ENCODE peak calls at places on chromosomes 13 and 19, in four cellular contexts. One of them, this sample, is unnamed. For H3K4me1 and H3K27me3, the result is how much of the 10 kb centered on the place peaks cover.

GRCh38 chr19:39996218-39996810 is 546 bp upstream of the ZNF546 start:
- DNase-seq in tibial nerve: no peak
- DNase-seq in astrocyte: peak
- DNase-seq in testis: peak
- DNase-seq in this sample: no peak

GRCh38 chr19:31296741-31297390 is 52.4 kb downstream of the TSHZ3 start:
- DNase-seq in tibial nerve: no peak
- DNase-seq in astrocyte: no peak
- DNase-seq in testis: no peak
- DNase-seq in this sample: peak

GRCh38 chr19:10587839-10588150 is 683 bp upstream of the AP1M2 start:
- DNase-seq in tibial nerve: no peak
- DNase-seq in astrocyte: no peak
- DNase-seq in testis: no peak
- DNase-seq in this sample: no peak

GRCh38 chr13:37047032-37047431 is 12.5 kb downstream of the SUPT20H start:
- DNase-seq in astrocyte: no peak
- DNase-seq in tibial nerve: no peak
- DNase-seq in testis: no peak
- DNase-seq in this sample: no peak

GRCh38 chr19:38155453-38155852 is 68.6 kb downstream of the DPF1 start:
- DNase-seq in tibial nerve: no peak
- DNase-seq in testis: no peak
- DNase-seq in astrocyte: no peak
- DNase-seq in this sample: no peak

GRCh38 chr13:111317042-111317550 is 3.3 kb upstream of the TEX29 start:
- DNase-seq in tibial nerve: no peak
- DNase-seq in astrocyte: no peak
- DNase-seq in testis: no peak
- DNase-seq in this sample: no peak

GRCh38 chr19:55635856-55636440 is 4.9 kb upstream of the ZNF580 start:
- DNase-seq in astrocyte: no peak
- DNase-seq in testis: no peak
- DNase-seq in tibial nerve: no peak
- DNase-seq in this sample: no peak

GRCh38 chr13:64332048-64332447 is 2898.1 kb downstream of the PCDH9 start:
- DNase-seq in testis: no peak
- DNase-seq in astrocyte: peak
- DNase-seq in tibial nerve: no peak
- DNase-seq in this sample: no peak

GRCh38 chr19:48728882-48729645 is 9.5 kb upstream of the MAMSTR start:
- DNase-seq in tibial nerve: no peak
- DNase-seq in testis: no peak
- DNase-seq in astrocyte: no peak
- DNase-seq in this sample: no peak

GRCh38 chr19:9054768-9055167 is 32.1 kb upstream of the OR1M1 start:
- DNase-seq in astrocyte: no peak
- DNase-seq in tibial nerve: no peak
- DNase-seq in testis: peak
- DNase-seq in this sample: no peak

GRCh38 chr13:101262306-101262705 is 154.0 kb downstream of the NALCN start:
- DNase-seq in testis: no peak
- DNase-seq in astrocyte: no peak
- DNase-seq in tibial nerve: no peak
- DNase-seq in this sample: no peak

GRCh38 chr13:43364210-43365041 is 341.0 kb downstream of the DNAJC15 start:
- DNase-seq in testis: no peak
- DNase-seq in astrocyte: peak
- DNase-seq in tibial nerve: no peak
- DNase-seq in this sample: no peak

GRCh38 chr13:31908696-31909386 is 122.7 kb upstream of the FRY start:
- DNase-seq in astrocyte: no peak
- DNase-seq in testis: no peak
- DNase-seq in tibial nerve: no peak
- DNase-seq in this sample: no peak

GRCh38 chr19:45814166-45814780 is 835 bp downstream of the RSPH6A start:
- DNase-seq in astrocyte: no peak
- DNase-seq in tibial nerve: no peak
- DNase-seq in testis: no peak
- DNase-seq in this sample: no peak

GRCh38 chr19:10270616-10271394 is at the start of gene ICAM1:
- DNase-seq in astrocyte: peak
- DNase-seq in testis: peak
- DNase-seq in tibial nerve: peak
- DNase-seq in this sample: peak

GRCh38 chr13:43865892-43866291 is 13.6 kb downstream of the CCDC122 start:
- DNase-seq in tibial nerve: no peak
- DNase-seq in testis: no peak
- DNase-seq in astrocyte: peak
- DNase-seq in this sample: no peak

GRCh38 chr13:27040826-27041108 is 130.8 kb downstream of the USP12 start:
- DNase-seq in astrocyte: no peak
- DNase-seq in testis: no peak
- DNase-seq in tibial nerve: no peak
- DNase-seq in this sample: no peak

GRCh38 chr13:44605275-44605674 is 29.1 kb upstream of the TSC22D1 start:
- DNase-seq in testis: no peak
- DNase-seq in astrocyte: no peak
- DNase-seq in tibial nerve: no peak
- DNase-seq in this sample: no peak

GRCh38 chr19:40612831-40613668 is 11.9 kb downstream of the LTBP4 start:
- DNase-seq in testis: peak
- DNase-seq in astrocyte: no peak
- DNase-seq in tibial nerve: peak
- DNase-seq in this sample: peak

GRCh38 chr13:59269476-59269875 is 894.3 kb downstream of the DIAPH3 start:
- DNase-seq in testis: no peak
- DNase-seq in tibial nerve: no peak
- DNase-seq in astrocyte: peak
- DNase-seq in this sample: no peak

GRCh38 chr13:38135590-38135989 is 214.1 kb upstream of the UFM1 start:
- DNase-seq in tibial nerve: no peak
- DNase-seq in testis: no peak
- DNase-seq in astrocyte: no peak
- DNase-seq in this sample: no peak

GRCh38 chr13:77026255-77026782 is 640 bp downstream of the FBXL3 start:
- DNase-seq in tibial nerve: peak
- DNase-seq in testis: peak
- DNase-seq in astrocyte: no peak
- DNase-seq in this sample: peak

GRCh38 chr19:35641515-35642151 is at the start of gene ETV2:
- DNase-seq in astrocyte: no peak
- DNase-seq in tibial nerve: no peak
- DNase-seq in testis: peak
- DNase-seq in this sample: no peak

GRCh38 chr13:113151745-113152707 is 6.4 kb upstream of the PROZ start:
- DNase-seq in tibial nerve: no peak
- DNase-seq in astrocyte: peak
- DNase-seq in testis: no peak
- DNase-seq in this sample: no peak

GRCh38 chr13:31072041-31072440 is 89.7 kb downstream of the HSPH1 start:
- DNase-seq in testis: no peak
- DNase-seq in tibial nerve: no peak
- DNase-seq in astrocyte: peak
- DNase-seq in this sample: no peak

GRCh38 chr19:57466489-57466888 is 9.5 kb upstream of the VN1R1 start:
- DNase-seq in astrocyte: no peak
- DNase-seq in testis: no peak
- DNase-seq in tibial nerve: no peak
- DNase-seq in this sample: no peak

GRCh38 chr13:50189450-50189849 is 174.2 kb downstream of the KCNRG start:
- DNase-seq in astrocyte: no peak
- DNase-seq in testis: no peak
- DNase-seq in tibial nerve: no peak
- DNase-seq in this sample: no peak

GRCh38 chr19:21498651-21499050 is 6.8 kb upstream of the ZNF429 start:
- DNase-seq in astrocyte: peak
- DNase-seq in testis: no peak
- DNase-seq in tibial nerve: no peak
- DNase-seq in this sample: no peak

GRCh38 chr19:48770223-48770622 is 14.9 kb downstream of the FGF21 start:
- DNase-seq in testis: no peak
- DNase-seq in tibial nerve: no peak
- DNase-seq in astrocyte: peak
- DNase-seq in this sample: no peak

GRCh38 chr13:111531505-111531904 is 211.1 kb downstream of the TEX29 start:
- DNase-seq in astrocyte: no peak
- DNase-seq in tibial nerve: no peak
- DNase-seq in testis: no peak
- DNase-seq in this sample: no peak

GRCh38 chr13:46321494-46322225 is 65.4 kb downstream of the RUBCNL start:
- DNase-seq in testis: peak
- DNase-seq in tibial nerve: peak
- DNase-seq in astrocyte: peak
- DNase-seq in this sample: peak

GRCh38 chr13:114130708-114131580 is 1.5 kb downstream of the RASA3 start:
- DNase-seq in testis: no peak
- DNase-seq in tibial nerve: peak
- DNase-seq in astrocyte: peak
- DNase-seq in this sample: peak

GRCh38 chr13:77330009-77330471 is 3.1 kb upstream of the MYCBP2 start:
- DNase-seq in tibial nerve: no peak
- DNase-seq in testis: no peak
- DNase-seq in astrocyte: no peak
- DNase-seq in this sample: no peak

GRCh38 chr19:46392252-46392801 is 21.0 kb downstream of the CCDC8 start:
- DNase-seq in testis: no peak
- DNase-seq in astrocyte: peak
- DNase-seq in tibial nerve: no peak
- DNase-seq in this sample: peak

GRCh38 chr13:20231839-20232555 is at the start of gene GJB6:
- DNase-seq in astrocyte: no peak
- DNase-seq in testis: no peak
- DNase-seq in tibial nerve: no peak
- DNase-seq in this sample: no peak

GRCh38 chr19:55670280-55671053 is 4.6 kb upstream of the EPN1 start:
- DNase-seq in testis: no peak
- DNase-seq in tibial nerve: no peak
- DNase-seq in astrocyte: no peak
- DNase-seq in this sample: peak

GRCh38 chr19:19294914-19295313 is 21.8 kb upstream of the TM6SF2 start:
- DNase-seq in testis: no peak
- DNase-seq in astrocyte: no peak
- DNase-seq in tibial nerve: no peak
- DNase-seq in this sample: no peak

GRCh38 chr19:19296953-19297689 is 23.2 kb downstream of the SUGP1 start:
- DNase-seq in astrocyte: no peak
- DNase-seq in testis: no peak
- DNase-seq in tibial nerve: no peak
- DNase-seq in this sample: no peak

GRCh38 chr19:19297759-19298158 is 22.6 kb downstream of the SUGP1 start:
- DNase-seq in astrocyte: no peak
- DNase-seq in testis: peak
- DNase-seq in tibial nerve: no peak
- DNase-seq in this sample: no peak

DNA sequence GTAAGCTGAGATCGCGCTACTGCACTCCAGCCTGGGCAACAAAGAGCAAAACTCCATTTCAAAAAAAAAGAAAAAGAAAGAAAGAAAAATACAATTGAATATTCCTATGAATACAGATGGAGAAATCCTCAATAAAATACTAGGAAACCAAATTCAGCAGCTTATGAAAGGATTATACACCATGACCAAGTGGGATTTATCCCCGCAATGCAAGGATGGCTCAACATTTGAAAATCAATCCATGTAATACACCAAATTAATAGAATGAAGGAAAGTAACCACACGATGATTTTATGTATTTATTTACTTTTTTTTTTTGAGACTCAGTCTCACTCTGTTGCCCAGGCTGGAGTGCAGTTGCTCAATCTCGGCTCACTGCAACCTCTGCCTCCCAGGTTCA is 19.5 kb upstream of the TM6SF2 start:
- DNase-seq in testis: no peak
- DNase-seq in tibial nerve: no peak
- DNase-seq in astrocyte: no peak
- DNase-seq in this sample: no peak
- H3K4me1 ChIP-seq in testis: under half
- H3K4me1 ChIP-seq in tibial nerve: under half
- H3K4me1 ChIP-seq in astrocyte: under half
- H3K4me1 ChIP-seq in this sample: under half

DNA sequence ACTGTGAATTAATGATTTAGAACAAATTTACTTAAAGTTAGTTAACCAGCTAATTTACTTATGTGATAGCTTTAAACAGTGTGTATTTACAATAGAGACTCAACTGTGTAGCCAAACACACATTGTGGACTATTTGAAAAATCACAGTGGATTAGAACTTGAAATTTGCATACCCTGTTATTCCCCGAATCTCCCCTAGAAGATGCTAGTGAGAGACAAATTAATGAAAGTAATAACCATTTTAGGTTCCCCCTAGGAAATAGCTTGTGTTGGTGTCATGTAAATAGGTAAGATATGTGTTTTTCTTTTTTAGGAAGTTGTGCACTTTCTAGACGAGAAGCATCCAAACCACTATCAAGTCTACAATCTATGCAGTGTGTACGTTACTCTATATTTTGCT is 98.5 kb downstream of the C1QTNF9 start:
- DNase-seq in tibial nerve: no peak
- DNase-seq in testis: no peak
- DNase-seq in astrocyte: no peak
- DNase-seq in this sample: no peak
- TF ChIP-seq CTCF in tibial nerve: no peak
- TF ChIP-seq CTCF in testis: no peak
- TF ChIP-seq CTCF in astrocyte: no peak
- TF ChIP-seq CTCF in this sample: no peak

GRCh38 chr13:65600702-65601101 is 1629.4 kb downstream of the PCDH9 start:
- DNase-seq in testis: no peak
- DNase-seq in astrocyte: peak
- DNase-seq in tibial nerve: no peak
- DNase-seq in this sample: no peak
- H3K27me3 ChIP-seq in testis: under half
- H3K27me3 ChIP-seq in astrocyte: under half
- H3K27me3 ChIP-seq in tibial nerve: under half
- H3K27me3 ChIP-seq in this sample: under half

DNA sequence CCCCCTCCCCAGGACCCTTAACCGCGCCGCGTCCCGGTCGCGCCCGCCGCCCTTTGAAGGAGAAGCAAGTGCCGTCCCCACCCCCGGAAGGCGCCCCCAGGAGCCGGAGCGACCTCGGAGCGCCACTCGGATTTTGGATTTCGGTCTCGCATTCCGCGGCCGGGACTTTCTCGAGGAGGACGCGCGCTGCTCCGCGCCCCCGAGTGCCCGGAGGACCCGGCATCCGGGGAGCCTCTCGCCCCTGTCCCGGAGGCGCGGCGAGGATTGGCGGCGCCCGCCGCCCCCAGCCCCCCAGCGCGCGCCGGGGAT is 1.6 kb downstream of the MIDN start:
- DNase-seq in astrocyte: no peak
- DNase-seq in testis: no peak
- DNase-seq in tibial nerve: no peak
- DNase-seq in this sample: no peak
- H3K4me1 ChIP-seq in astrocyte: under half
- H3K4me1 ChIP-seq in testis: half or more
- H3K4me1 ChIP-seq in tibial nerve: half or more
- H3K4me1 ChIP-seq in this sample: half or more

This sample was measured in left lung.